ENCODE peak calls at places on chromosomes 5 and 9, in eight cellular contexts. One of them, this sample, is unnamed.

GRCh38 chr9:105262497-105262896 is 18.0 kb downstream of the SLC44A1 start:
- DNase-seq in lower lobe of right lung: no peak
- DNase-seq in HepG2: no peak
- DNase-seq in BJ: no peak
- DNase-seq in tibial nerve: no peak
- DNase-seq in T-helper 2 cell: no peak
- DNase-seq in Panc1: no peak
- DNase-seq in left cardiac atrium: no peak
- DNase-seq in this sample: peak

GRCh38 chr5:36152324-36153298 is 700 bp downstream of the SKP2 start:
- DNase-seq in left cardiac atrium: no peak
- DNase-seq in HepG2: no peak
- DNase-seq in lower lobe of right lung: no peak
- DNase-seq in BJ: no peak
- DNase-seq in Panc1: no peak
- DNase-seq in T-helper 2 cell: no peak
- DNase-seq in tibial nerve: no peak
- DNase-seq in this sample: peak

GRCh38 chr5:177403826-177404640 is 3.6 kb upstream of the PFN3 start:
- DNase-seq in HepG2: no peak
- DNase-seq in Panc1: no peak
- DNase-seq in lower lobe of right lung: peak
- DNase-seq in T-helper 2 cell: peak
- DNase-seq in tibial nerve: peak
- DNase-seq in left cardiac atrium: peak
- DNase-seq in BJ: no peak
- DNase-seq in this sample: peak

GRCh38 chr5:29023541-29023940 is 1985.2 kb upstream of the CDH9 start:
- DNase-seq in BJ: no peak
- DNase-seq in HepG2: no peak
- DNase-seq in left cardiac atrium: no peak
- DNase-seq in lower lobe of right lung: no peak
- DNase-seq in T-helper 2 cell: no peak
- DNase-seq in Panc1: no peak
- DNase-seq in tibial nerve: no peak
- DNase-seq in this sample: no peak

GRCh38 chr5:177474094-177474493 is 660 bp upstream of the DBN1 start:
- DNase-seq in T-helper 2 cell: no peak
- DNase-seq in lower lobe of right lung: no peak
- DNase-seq in BJ: no peak
- DNase-seq in tibial nerve: no peak
- DNase-seq in left cardiac atrium: no peak
- DNase-seq in HepG2: no peak
- DNase-seq in Panc1: no peak
- DNase-seq in this sample: peak

GRCh38 chr9:83557317-83557716 is 19.1 kb upstream of the FRMD3 start:
- DNase-seq in BJ: no peak
- DNase-seq in T-helper 2 cell: no peak
- DNase-seq in lower lobe of right lung: no peak
- DNase-seq in tibial nerve: no peak
- DNase-seq in Panc1: no peak
- DNase-seq in HepG2: no peak
- DNase-seq in left cardiac atrium: no peak
- DNase-seq in this sample: no peak

GRCh38 chr5:72559866-72560766 is 52.9 kb upstream of the ZNF366 start:
- DNase-seq in BJ: no peak
- DNase-seq in tibial nerve: no peak
- DNase-seq in lower lobe of right lung: no peak
- DNase-seq in left cardiac atrium: peak
- DNase-seq in HepG2: no peak
- DNase-seq in Panc1: no peak
- DNase-seq in T-helper 2 cell: no peak
- DNase-seq in this sample: no peak

GRCh38 chr5:148735301-148735700 is 81.0 kb upstream of the HTR4 start:
- DNase-seq in left cardiac atrium: no peak
- DNase-seq in lower lobe of right lung: no peak
- DNase-seq in tibial nerve: no peak
- DNase-seq in HepG2: no peak
- DNase-seq in BJ: no peak
- DNase-seq in T-helper 2 cell: no peak
- DNase-seq in Panc1: no peak
- DNase-seq in this sample: no peak

GRCh38 chr5:14327624-14328023 is 184.5 kb downstream of the TRIO start:
- DNase-seq in BJ: no peak
- DNase-seq in T-helper 2 cell: no peak
- DNase-seq in Panc1: no peak
- DNase-seq in left cardiac atrium: no peak
- DNase-seq in lower lobe of right lung: no peak
- DNase-seq in tibial nerve: no peak
- DNase-seq in HepG2: no peak
- DNase-seq in this sample: peak

GRCh38 chr5:73433982-73434342 is 14.6 kb downstream of the FOXD1 start:
- DNase-seq in HepG2: no peak
- DNase-seq in left cardiac atrium: no peak
- DNase-seq in BJ: no peak
- DNase-seq in Panc1: no peak
- DNase-seq in tibial nerve: no peak
- DNase-seq in lower lobe of right lung: no peak
- DNase-seq in T-helper 2 cell: no peak
- DNase-seq in this sample: no peak

GRCh38 chr9:92637331-92637730 is 32.6 kb downstream of the IPPK start:
- DNase-seq in tibial nerve: no peak
- DNase-seq in Panc1: no peak
- DNase-seq in T-helper 2 cell: no peak
- DNase-seq in left cardiac atrium: no peak
- DNase-seq in HepG2: no peak
- DNase-seq in lower lobe of right lung: peak
- DNase-seq in BJ: no peak
- DNase-seq in this sample: no peak

GRCh38 chr9:19239955-19240354 is 9.5 kb downstream of the DENND4C start:
- DNase-seq in BJ: no peak
- DNase-seq in HepG2: peak
- DNase-seq in lower lobe of right lung: no peak
- DNase-seq in tibial nerve: no peak
- DNase-seq in left cardiac atrium: no peak
- DNase-seq in Panc1: no peak
- DNase-seq in T-helper 2 cell: no peak
- DNase-seq in this sample: peak

GRCh38 chr9:136882109-136882946 is 4.0 kb upstream of the TRAF2 start:
- DNase-seq in T-helper 2 cell: peak
- DNase-seq in BJ: no peak
- DNase-seq in tibial nerve: no peak
- DNase-seq in Panc1: peak
- DNase-seq in HepG2: peak
- DNase-seq in left cardiac atrium: peak
- DNase-seq in lower lobe of right lung: no peak
- DNase-seq in this sample: peak

GRCh38 chr5:75046366-75047142 is 5.8 kb downstream of the GCNT4 start:
- DNase-seq in T-helper 2 cell: no peak
- DNase-seq in lower lobe of right lung: no peak
- DNase-seq in BJ: no peak
- DNase-seq in tibial nerve: no peak
- DNase-seq in Panc1: no peak
- DNase-seq in left cardiac atrium: no peak
- DNase-seq in HepG2: no peak
- DNase-seq in this sample: no peak

GRCh38 chr5:156759156-156759555 is 90.9 kb upstream of the PPP1R2B start:
- DNase-seq in Panc1: no peak
- DNase-seq in HepG2: no peak
- DNase-seq in T-helper 2 cell: no peak
- DNase-seq in left cardiac atrium: no peak
- DNase-seq in tibial nerve: no peak
- DNase-seq in BJ: no peak
- DNase-seq in lower lobe of right lung: no peak
- DNase-seq in this sample: no peak

GRCh38 chr9:28155067-28155466 is 581.8 kb upstream of the C9orf72 start:
- DNase-seq in HepG2: no peak
- DNase-seq in T-helper 2 cell: no peak
- DNase-seq in BJ: no peak
- DNase-seq in left cardiac atrium: no peak
- DNase-seq in Panc1: no peak
- DNase-seq in tibial nerve: no peak
- DNase-seq in lower lobe of right lung: no peak
- DNase-seq in this sample: no peak

GRCh38 chr5:90571147-90571773 is 12.7 kb downstream of the ADGRV1 start:
- DNase-seq in tibial nerve: no peak
- DNase-seq in lower lobe of right lung: no peak
- DNase-seq in BJ: peak
- DNase-seq in T-helper 2 cell: no peak
- DNase-seq in left cardiac atrium: no peak
- DNase-seq in Panc1: no peak
- DNase-seq in HepG2: no peak
- DNase-seq in this sample: no peak

GRCh38 chr9:98877211-98877730 is 66.4 kb upstream of the COL15A1 start:
- DNase-seq in tibial nerve: no peak
- DNase-seq in HepG2: no peak
- DNase-seq in Panc1: no peak
- DNase-seq in left cardiac atrium: no peak
- DNase-seq in T-helper 2 cell: no peak
- DNase-seq in lower lobe of right lung: no peak
- DNase-seq in BJ: no peak
- DNase-seq in this sample: no peak

GRCh38 chr5:110865400-110866094 is 126.7 kb downstream of the SLC25A46 start:
- DNase-seq in T-helper 2 cell: no peak
- DNase-seq in HepG2: peak
- DNase-seq in lower lobe of right lung: no peak
- DNase-seq in BJ: no peak
- DNase-seq in left cardiac atrium: no peak
- DNase-seq in Panc1: peak
- DNase-seq in tibial nerve: no peak
- DNase-seq in this sample: peak

GRCh38 chr5:78360674-78361225 is 333 bp downstream of the SCAMP1 start:
- DNase-seq in lower lobe of right lung: peak
- DNase-seq in HepG2: no peak
- DNase-seq in tibial nerve: no peak
- DNase-seq in Panc1: no peak
- DNase-seq in BJ: no peak
- DNase-seq in T-helper 2 cell: peak
- DNase-seq in left cardiac atrium: peak
- DNase-seq in this sample: no peak

GRCh38 chr5:103942587-103943186 is 380.1 kb upstream of the NUDT12 start:
- DNase-seq in lower lobe of right lung: no peak
- DNase-seq in left cardiac atrium: no peak
- DNase-seq in HepG2: no peak
- DNase-seq in tibial nerve: no peak
- DNase-seq in BJ: no peak
- DNase-seq in Panc1: no peak
- DNase-seq in T-helper 2 cell: no peak
- DNase-seq in this sample: no peak

GRCh38 chr5:173954671-173955605 is 34.0 kb upstream of the C5orf47 start:
- DNase-seq in BJ: peak
- DNase-seq in lower lobe of right lung: no peak
- DNase-seq in HepG2: no peak
- DNase-seq in tibial nerve: no peak
- DNase-seq in T-helper 2 cell: no peak
- DNase-seq in Panc1: peak
- DNase-seq in left cardiac atrium: no peak
- DNase-seq in this sample: peak

GRCh38 chr5:160649304-160649703 is 202.7 kb downstream of the ATP10B start:
- DNase-seq in left cardiac atrium: no peak
- DNase-seq in HepG2: peak
- DNase-seq in lower lobe of right lung: no peak
- DNase-seq in T-helper 2 cell: no peak
- DNase-seq in tibial nerve: no peak
- DNase-seq in BJ: no peak
- DNase-seq in Panc1: peak
- DNase-seq in this sample: no peak

GRCh38 chr5:74212336-74212735 is 428.2 kb downstream of the ENC1 start:
- DNase-seq in Panc1: no peak
- DNase-seq in left cardiac atrium: no peak
- DNase-seq in BJ: no peak
- DNase-seq in lower lobe of right lung: no peak
- DNase-seq in HepG2: peak
- DNase-seq in T-helper 2 cell: no peak
- DNase-seq in tibial nerve: no peak
- DNase-seq in this sample: peak

GRCh38 chr9:129888085-129888808 is 53.0 kb downstream of the USP20 start:
- DNase-seq in tibial nerve: no peak
- DNase-seq in Panc1: no peak
- DNase-seq in HepG2: no peak
- DNase-seq in lower lobe of right lung: peak
- DNase-seq in T-helper 2 cell: peak
- DNase-seq in BJ: no peak
- DNase-seq in left cardiac atrium: peak
- DNase-seq in this sample: no peak

GRCh38 chr5:144028058-144028457 is 142.4 kb downstream of the YIPF5 start:
- DNase-seq in lower lobe of right lung: no peak
- DNase-seq in left cardiac atrium: no peak
- DNase-seq in BJ: peak
- DNase-seq in tibial nerve: peak
- DNase-seq in HepG2: no peak
- DNase-seq in T-helper 2 cell: no peak
- DNase-seq in Panc1: no peak
- DNase-seq in this sample: peak

GRCh38 chr5:144421411-144421810 is 250.7 kb downstream of the KCTD16 start:
- DNase-seq in left cardiac atrium: no peak
- DNase-seq in Panc1: no peak
- DNase-seq in HepG2: no peak
- DNase-seq in tibial nerve: no peak
- DNase-seq in BJ: no peak
- DNase-seq in T-helper 2 cell: no peak
- DNase-seq in lower lobe of right lung: no peak
- DNase-seq in this sample: no peak

GRCh38 chr5:96117863-96118651 is 156.4 kb upstream of the ELL2 start:
- DNase-seq in lower lobe of right lung: no peak
- DNase-seq in Panc1: no peak
- DNase-seq in T-helper 2 cell: no peak
- DNase-seq in HepG2: peak
- DNase-seq in left cardiac atrium: no peak
- DNase-seq in tibial nerve: no peak
- DNase-seq in BJ: no peak
- DNase-seq in this sample: peak

GRCh38 chr5:160500776-160501175 is 79.1 kb downstream of the PTTG1 start:
- DNase-seq in lower lobe of right lung: no peak
- DNase-seq in left cardiac atrium: no peak
- DNase-seq in tibial nerve: peak
- DNase-seq in T-helper 2 cell: no peak
- DNase-seq in BJ: no peak
- DNase-seq in Panc1: no peak
- DNase-seq in HepG2: no peak
- DNase-seq in this sample: no peak

GRCh38 chr5:43078956-43079355 is 38.8 kb upstream of the ANXA2R start:
- DNase-seq in lower lobe of right lung: no peak
- DNase-seq in left cardiac atrium: no peak
- DNase-seq in Panc1: no peak
- DNase-seq in HepG2: no peak
- DNase-seq in T-helper 2 cell: no peak
- DNase-seq in BJ: peak
- DNase-seq in tibial nerve: no peak
- DNase-seq in this sample: peak

GRCh38 chr5:989961-990530 is 18.6 kb upstream of the NKD2 start:
- DNase-seq in left cardiac atrium: peak
- DNase-seq in T-helper 2 cell: no peak
- DNase-seq in Panc1: no peak
- DNase-seq in lower lobe of right lung: peak
- DNase-seq in HepG2: no peak
- DNase-seq in tibial nerve: peak
- DNase-seq in BJ: no peak
- DNase-seq in this sample: peak

GRCh38 chr5:17148481-17148880 is 69.0 kb upstream of the BASP1 start:
- DNase-seq in Panc1: no peak
- DNase-seq in lower lobe of right lung: no peak
- DNase-seq in tibial nerve: no peak
- DNase-seq in HepG2: no peak
- DNase-seq in T-helper 2 cell: no peak
- DNase-seq in BJ: no peak
- DNase-seq in left cardiac atrium: no peak
- DNase-seq in this sample: no peak

GRCh38 chr9:16207161-16207560 is 654.3 kb downstream of the CCDC171 start:
- DNase-seq in HepG2: no peak
- DNase-seq in T-helper 2 cell: no peak
- DNase-seq in Panc1: no peak
- DNase-seq in left cardiac atrium: peak
- DNase-seq in lower lobe of right lung: no peak
- DNase-seq in tibial nerve: peak
- DNase-seq in BJ: no peak
- DNase-seq in this sample: peak

GRCh38 chr9:4803670-4804530 is 11.2 kb downstream of the RCL1 start:
- DNase-seq in BJ: no peak
- DNase-seq in HepG2: no peak
- DNase-seq in tibial nerve: no peak
- DNase-seq in T-helper 2 cell: no peak
- DNase-seq in lower lobe of right lung: no peak
- DNase-seq in left cardiac atrium: no peak
- DNase-seq in Panc1: no peak
- DNase-seq in this sample: no peak

This sample was measured in cardiac fibroblast.